ENCODE peak calls at places on chromosome 19, in ten cellular contexts. R is upper lobe of right lung; N is CD4-positive, CD25-positive, alpha-beta regulatory T cell; P is adrenal gland; D is dorsolateral prefrontal cortex; Z is CD4-positive, alpha-beta memory T cell; Q is left ventricle myocardium inferior; J is colonic mucosa; W is tibial artery; K is A549. X is an unnamed sample.

GRCh38 chr19:11038511-11038910 is 50.8 kb upstream of the LDLR start:
- DNase-seq in R (no peak), N (no peak), P (no peak), D (no peak), Z (no peak), Q (no peak), J (no peak), W (no peak), K (no peak), X (no peak)

GRCh38 chr19:19860756-19861390 is 4.8 kb upstream of the ZNF253 start:
- DNase-seq in R (no peak), N (peak), P (no peak), D (no peak), Z (peak), Q (no peak), J (no peak), W (no peak), K (no peak), X (no peak)

GRCh38 chr19:1324792-1325567 is 39.3 kb downstream of the EFNA2 start:
- DNase-seq in R (no peak), N (no peak), P (peak), D (peak), Z (no peak), Q (peak), J (peak), W (no peak), K (peak), X (peak)

GRCh38 chr19:10111405-10111811 is at the start of gene P2RY11:
- DNase-seq in R (peak), N (no peak), P (no peak), D (no peak), Z (no peak), Q (no peak), J (no peak), W (no peak), K (no peak), X (peak)

GRCh38 chr19:7540761-7541480 is 5.4 kb downstream of the PNPLA6 start:
- DNase-seq in R (peak), N (no peak), P (peak), D (no peak), Z (no peak), Q (no peak), J (no peak), W (no peak), K (no peak), X (no peak)

GRCh38 chr19:6459356-6460098 is at the start of gene SLC25A23:
- DNase-seq in R (peak), N (peak), P (peak), D (peak), Z (peak), Q (peak), J (peak), W (peak), K (peak), X (peak)

GRCh38 chr19:48746738-48747575 is at the start of gene IZUMO1:
- DNase-seq in R (peak), N (peak), P (peak), D (peak), Z (peak), Q (peak), J (peak), W (peak), K (peak), X (peak)

GRCh38 chr19:53224606-53225005 is 30.1 kb downstream of the ZNF677 start:
- DNase-seq in R (no peak), N (no peak), P (no peak), D (no peak), Z (no peak), Q (no peak), J (no peak), W (no peak), K (no peak), X (no peak)

GRCh38 chr19:34963531-34964406 is at the start of gene ZNF792:
- DNase-seq in R (peak), N (peak), P (peak), D (no peak), Z (peak), Q (peak), J (peak), W (peak), K (peak), X (peak)

GRCh38 chr19:39550197-39550596 is 10.2 kb upstream of the EID2 start:
- DNase-seq in R (no peak), N (no peak), P (no peak), D (no peak), Z (no peak), Q (no peak), J (no peak), W (no peak), K (no peak), X (no peak)

GRCh38 chr19:47232422-47233211 is 1.6 kb upstream of the BBC3 start:
- DNase-seq in R (no peak), N (no peak), P (no peak), D (no peak), Z (no peak), Q (no peak), J (peak), W (no peak), K (no peak), X (peak)

GRCh38 chr19:55525289-55526101 is 11.4 kb downstream of the SBK2 start:
- DNase-seq in R (no peak), N (no peak), P (no peak), D (no peak), Z (no peak), Q (no peak), J (no peak), W (no peak), K (no peak), X (no peak)

GRCh38 chr19:982567-983170 is 1.5 kb upstream of the WDR18 start:
- DNase-seq in R (peak), N (peak), P (peak), D (peak), Z (peak), Q (peak), J (peak), W (peak), K (peak), X (peak)

DNA sequence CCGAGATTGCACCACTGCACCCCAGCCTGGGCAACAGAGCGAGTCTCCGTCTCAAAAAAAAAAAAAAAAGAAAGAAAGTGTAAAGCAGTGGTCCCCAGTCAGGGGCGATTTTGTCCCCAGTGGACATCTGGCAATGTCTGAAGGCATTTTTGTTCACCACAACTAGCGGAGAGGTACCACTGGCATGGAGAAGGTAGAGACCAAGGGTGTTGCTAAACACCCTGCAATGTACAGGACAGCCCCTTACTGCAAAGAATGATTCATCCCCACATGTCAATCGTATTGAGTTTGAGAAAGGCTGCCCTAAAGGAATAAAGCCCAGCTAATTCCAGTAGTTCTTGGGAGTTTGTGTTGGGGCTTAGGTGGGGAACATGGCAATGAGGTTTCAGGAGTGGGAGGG is 38.7 kb downstream of the CYP4F2 start:
- DNase-seq in R (no peak), N (no peak), P (no peak), D (no peak), Z (no peak), Q (no peak), J (no peak), W (no peak), K (no peak), X (no peak)
- H3K4me3 ChIP-seq in R (no peak), N (no peak), P (no peak), D (no peak), Z (no peak), Q (no peak), J (no peak), W (no peak), K (no peak), X (no peak)

GRCh38 chr19:5126498-5127223 is 157.7 kb downstream of the KDM4B start:
- DNase-seq in R (no peak), N (no peak), P (no peak), D (no peak), Z (no peak), Q (no peak), J (no peak), W (no peak), K (no peak), X (no peak)

GRCh38 chr19:5128932-5129389 is 160.0 kb downstream of the KDM4B start:
- DNase-seq in R (no peak), N (no peak), P (no peak), D (no peak), Z (no peak), Q (no peak), J (no peak), W (peak), K (no peak), X (no peak)

GRCh38 chr19:5127710-5128109 is 158.8 kb downstream of the KDM4B start:
- DNase-seq in R (no peak), N (no peak), P (no peak), D (no peak), Z (no peak), Q (no peak), J (no peak), W (no peak), K (no peak), X (no peak)

GRCh38 chr19:5129691-5130090 is 160.8 kb downstream of the KDM4B start:
- DNase-seq in R (no peak), N (no peak), P (no peak), D (no peak), Z (no peak), Q (no peak), J (no peak), W (no peak), K (no peak), X (no peak)

GRCh38 chr19:5128251-5128931 is 159.5 kb downstream of the KDM4B start:
- DNase-seq in R (no peak), N (no peak), P (peak), D (no peak), Z (no peak), Q (peak), J (no peak), W (peak), K (no peak), X (no peak)
- H3K27ac ChIP-seq in R (peak), N (peak), P (peak), D (no peak), Z (no peak), Q (peak), J (no peak), W (peak), K (no peak), X (no peak)

GRCh38 chr19:12783849-12784393 is 7.4 kb upstream of the JUNB start:
- DNase-seq in R (peak), N (no peak), P (peak), D (no peak), Z (no peak), Q (peak), J (peak), W (peak), K (no peak), X (peak)

GRCh38 chr19:12785431-12786011 is 5.8 kb upstream of the JUNB start:
- DNase-seq in R (peak), N (no peak), P (no peak), D (no peak), Z (no peak), Q (no peak), J (peak), W (no peak), K (no peak), X (peak)

GRCh38 chr19:12783226-12783848 is 7.9 kb upstream of the JUNB start:
- DNase-seq in R (no peak), N (no peak), P (no peak), D (no peak), Z (no peak), Q (no peak), J (no peak), W (no peak), K (no peak), X (no peak)

GRCh38 chr19:12784871-12785430 is 6.3 kb upstream of the JUNB start:
- DNase-seq in R (no peak), N (peak), P (peak), D (no peak), Z (peak), Q (no peak), J (no peak), W (no peak), K (no peak), X (peak)

DNA sequence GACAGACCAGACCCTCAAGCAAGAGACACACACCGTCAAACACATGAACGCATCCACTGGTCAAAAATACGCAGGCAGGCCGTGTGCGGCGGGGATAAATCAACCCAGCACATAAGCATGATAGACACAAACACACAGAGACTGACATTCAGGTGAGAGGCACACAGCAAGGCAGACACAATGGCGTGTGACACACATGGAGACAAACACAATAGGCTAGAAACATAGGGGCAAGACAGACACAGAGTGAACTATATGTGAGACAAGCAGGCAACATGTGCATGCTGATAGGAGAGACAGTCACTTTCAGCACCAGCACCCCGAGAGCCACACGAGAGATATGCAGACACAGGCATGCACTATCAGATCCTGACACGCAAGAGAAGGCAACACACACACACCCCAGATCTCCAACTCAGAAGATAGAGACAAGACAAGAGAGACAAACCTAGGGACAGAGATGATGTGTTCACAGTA is 6.9 kb upstream of the JUNB start:
- DNase-seq in R (no peak), N (peak), P (no peak), D (no peak), Z (no peak), Q (no peak), J (no peak), W (no peak), K (no peak), X (no peak)
- H3K4me3 ChIP-seq in R (peak), N (peak), P (no peak), D (no peak), Z (no peak), Q (no peak), J (no peak), W (no peak), K (no peak), X (no peak)

GRCh38 chr19:45114116-45114515 is 21.1 kb downstream of the PPP1R37 start:
- DNase-seq in R (no peak), N (no peak), P (no peak), D (no peak), Z (no peak), Q (no peak), J (no peak), W (no peak), K (no peak), X (no peak)

GRCh38 chr19:45115809-45116615 is 23.0 kb downstream of the PPP1R37 start:
- DNase-seq in R (no peak), N (no peak), P (no peak), D (no peak), Z (no peak), Q (no peak), J (no peak), W (no peak), K (no peak), X (no peak)

GRCh38 chr19:45110811-45111210 is 17.8 kb downstream of the PPP1R37 start:
- DNase-seq in R (no peak), N (no peak), P (no peak), D (no peak), Z (no peak), Q (no peak), J (no peak), W (no peak), K (no peak), X (no peak)

GRCh38 chr19:45113628-45114027 is 20.6 kb downstream of the PPP1R37 start:
- DNase-seq in R (no peak), N (no peak), P (no peak), D (no peak), Z (no peak), Q (no peak), J (peak), W (no peak), K (no peak), X (peak)

DNA sequence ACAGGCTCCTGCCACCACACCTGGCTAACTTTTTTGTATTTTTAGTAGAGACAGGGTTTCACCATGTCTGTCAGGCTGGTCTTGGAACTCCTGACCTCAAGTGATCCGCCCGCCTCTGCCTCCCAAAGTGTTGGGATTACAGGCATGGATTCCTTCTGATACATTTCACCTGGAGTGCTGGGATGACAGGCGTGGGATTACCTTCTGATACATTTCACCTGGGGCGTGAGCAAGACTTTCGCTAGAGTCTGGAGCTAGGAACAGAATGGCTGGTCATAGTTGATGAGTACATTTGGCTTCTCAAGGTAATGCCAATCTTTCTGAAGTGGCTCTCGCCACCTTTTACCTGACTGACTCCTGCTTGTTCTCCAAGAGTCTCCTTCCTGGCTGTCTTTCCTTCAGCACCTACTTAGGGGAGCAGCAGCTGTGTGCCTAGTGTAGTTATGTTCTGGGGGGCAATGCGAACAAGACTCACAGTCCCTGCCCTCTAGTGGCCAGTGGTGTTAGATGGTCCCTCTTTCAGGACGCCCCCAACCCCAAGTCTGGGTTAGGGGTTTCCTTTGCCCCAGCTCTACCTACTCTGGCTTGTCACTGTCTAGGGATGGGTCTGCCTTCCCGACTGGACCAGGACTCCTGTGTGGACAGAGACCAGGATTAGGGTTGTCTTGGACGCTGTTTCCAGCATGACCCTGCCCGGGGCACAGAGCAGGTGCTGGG is 19.3 kb downstream of the PPP1R37 start:
- DNase-seq in R (no peak), N (no peak), P (no peak), D (no peak), Z (no peak), Q (no peak), J (no peak), W (no peak), K (no peak), X (no peak)
- H3K27ac ChIP-seq in R (no peak), N (no peak), P (no peak), D (no peak), Z (no peak), Q (no peak), J (no peak), W (no peak), K (no peak), X (no peak)

X was measured in small intestine.